ENCODE peak calls at places on chromosomes 5 and 9, in ten cellular contexts. P is heart left ventricle; W is AG04450; O is cardiac muscle cell; D is lung; F is heart right ventricle; A is IMR-90; M is CD8-positive, alpha-beta T cell; C is breast epithelium; R is A549. X is an unnamed sample.

GRCh38 chr9:112174965-112175795 is at the start of gene SUSD1:
- DNase-seq in D (peak; percentile 37), C (no peak), O (peak; percentile 32), A (no peak), P (peak; percentile 46), M (no peak), W (no peak), F (peak; percentile 28), R (peak; percentile 35), X (peak; percentile 20)

GRCh38 chr9:130271473-130271872 is 5.9 kb downstream of the HMCN2 start:
- DNase-seq in A (no peak), F (no peak), R (no peak), O (no peak), C (no peak), D (no peak), W (no peak), P (no peak), M (no peak), X (no peak)

GRCh38 chr5:164708831-164709230 is 1203.4 kb downstream of the MAT2B start:
- DNase-seq in R (no peak), A (no peak), P (no peak), D (no peak), C (no peak), O (no peak), M (no peak), W (no peak), F (no peak), X (no peak)

GRCh38 chr9:115757461-115757860 is 396.1 kb upstream of the PAPPA start:
- DNase-seq in P (no peak), D (no peak), W (no peak), A (no peak), M (no peak), O (peak; percentile 21), R (peak; percentile 55), C (no peak), F (no peak), X (no peak)

GRCh38 chr9:124835026-124835501 is 18.2 kb upstream of the WDR38 start:
- DNase-seq in R (peak; percentile 46), P (peak; percentile 91), A (peak; percentile 79), M (no peak), O (peak; percentile 92), D (no peak), C (peak; percentile 72), W (peak; percentile 52), F (peak; percentile 92), X (peak; percentile 70)

GRCh38 chr5:107372723-107373487 is 297.8 kb downstream of the EFNA5 start:
- DNase-seq in M (no peak), R (no peak), D (no peak), C (no peak), F (no peak), P (no peak), W (no peak), A (peak; percentile 12), O (peak; percentile 30), X (no peak)

GRCh38 chr9:297104-297794 is 82.6 kb downstream of the DOCK8 start:
- DNase-seq in A (no peak), P (peak; percentile 18), O (no peak), D (peak; percentile 75), W (no peak), C (peak; percentile 82), M (no peak), R (peak; percentile 38), F (peak; percentile 7), X (no peak)

GRCh38 chr9:115694991-115695390 is 458.6 kb upstream of the PAPPA start:
- DNase-seq in A (peak; percentile 32), P (no peak), D (no peak), W (no peak), O (no peak), C (no peak), R (no peak), M (no peak), F (no peak), X (no peak)

GRCh38 chr5:151223447-151224264 is at the start of gene CCDC69:
- DNase-seq in F (peak; percentile 81), P (peak; percentile 86), D (peak; percentile 69), M (no peak), A (peak; percentile 57), O (peak; percentile 79), R (peak; percentile 68), C (peak; percentile 49), W (no peak), X (peak; percentile 76)

DNA sequence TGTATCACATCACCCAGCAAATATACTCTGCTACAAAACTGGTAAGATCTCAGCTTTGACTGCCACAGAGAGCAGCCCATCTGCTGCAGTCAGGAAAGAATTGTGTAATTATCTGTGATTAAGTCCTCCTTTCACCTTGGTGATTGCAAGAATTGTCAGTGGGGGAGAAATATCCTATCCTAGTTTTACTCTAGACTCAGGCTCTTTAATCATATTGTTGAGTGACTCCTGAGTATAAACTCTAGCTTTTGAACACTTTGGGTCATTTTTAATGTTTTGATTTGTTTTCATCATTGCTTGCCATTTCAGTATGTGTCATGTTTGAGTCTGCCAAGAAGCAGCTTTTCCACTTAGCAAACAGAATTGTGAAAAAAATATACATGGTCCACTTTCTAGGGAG is 32.1 kb downstream of the VCAN start:
- DNase-seq in D (no peak), M (no peak), F (no peak), A (peak; percentile 64), R (no peak), C (no peak), P (no peak), W (no peak), O (peak; percentile 22), X (no peak)
- H3K9me3 ChIP-seq in D (no peaks in the 10 kb centered on the region), M (no peaks in the 10 kb centered on the region), F (no peaks in the 10 kb centered on the region), A (no peaks in the 10 kb centered on the region), R (peaks cover 4% of the 10 kb centered on the region), C (peaks cover 4% of the 10 kb centered on the region), P (no peaks in the 10 kb centered on the region), W (peaks cover 3% of the 10 kb centered on the region), O (no peaks in the 10 kb centered on the region), X (no peaks in the 10 kb centered on the region)

GRCh38 chr5:52811067-52811749 is 23.5 kb downstream of the ITGA1 start:
- DNase-seq in W (no peak), O (peak; percentile 63), M (no peak), R (peak; percentile 60), F (no peak), P (no peak), C (no peak), D (no peak), A (peak; percentile 77), X (no peak)

GRCh38 chr5:52809884-52810283 is 22.2 kb downstream of the ITGA1 start:
- DNase-seq in W (no peak), C (no peak), P (no peak), M (no peak), A (peak; percentile 62), D (no peak), O (no peak), F (no peak), R (no peak), X (no peak)

GRCh38 chr5:52807723-52808122 is 20.0 kb downstream of the ITGA1 start:
- DNase-seq in F (no peak), M (no peak), A (no peak), C (no peak), D (no peak), W (no peak), R (no peak), O (no peak), P (no peak), X (no peak)

GRCh38 chr5:52808316-52808901 is 20.7 kb downstream of the ITGA1 start:
- DNase-seq in P (no peak), A (peak; percentile 29), W (no peak), F (no peak), R (no peak), O (no peak), D (no peak), M (no peak), C (no peak), X (no peak)

DNA sequence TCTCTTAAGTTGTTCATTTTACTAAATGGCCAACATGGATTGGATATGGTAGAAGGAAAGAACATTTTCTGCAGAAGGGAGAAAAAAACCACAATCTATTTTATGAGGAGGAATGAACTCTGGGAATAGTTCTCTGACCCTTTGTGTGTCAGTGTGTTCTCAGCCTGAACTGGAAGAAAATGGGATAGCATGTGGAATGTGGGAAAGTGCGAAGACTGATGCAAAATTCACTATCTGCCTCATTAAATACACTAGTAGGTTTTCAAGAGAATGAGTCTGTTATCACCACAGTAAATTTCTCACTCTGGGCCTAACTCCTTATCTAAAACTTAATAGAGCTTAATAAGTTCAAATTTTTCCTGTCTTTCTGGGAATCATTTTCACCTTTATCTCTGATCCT is 22.7 kb downstream of the ITGA1 start:
- DNase-seq in M (no peak), A (no peak), D (no peak), P (no peak), F (no peak), C (no peak), W (no peak), R (no peak), O (no peak), X (no peak)
- H3K27ac ChIP-seq in M (no peak overlapping the region), A (peak overlapping the region; percentile 95), D (no peak overlapping the region), P (no peak overlapping the region), F (peak overlapping the region; percentile 54), C (no peak overlapping the region), W (no peak overlapping the region), R (peak overlapping the region; percentile 33), O (no peak overlapping the region), X (peak overlapping the region; percentile 73)

DNA sequence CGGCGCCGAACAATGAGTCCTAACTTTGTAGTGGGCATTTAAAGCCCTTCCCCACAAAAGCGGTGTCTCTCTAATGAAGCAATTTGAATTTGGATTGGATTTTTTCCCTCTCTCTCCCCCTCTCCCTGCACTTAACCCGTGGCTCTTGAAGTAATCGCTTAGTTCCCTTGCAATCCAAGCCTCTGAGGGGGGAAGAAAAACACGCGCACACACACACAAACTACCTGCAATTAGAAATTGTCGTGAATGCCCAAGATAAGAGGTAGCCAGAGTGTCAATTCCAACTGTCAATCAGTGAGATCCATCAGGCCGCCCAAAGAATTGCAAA is 1.2 kb downstream of the LHX6 start:
- DNase-seq in D (no peak), W (no peak), F (no peak), R (no peak), C (no peak), A (no peak), M (no peak), O (no peak), P (no peak), X (no peak)
- H3K4me3 ChIP-seq in D (peak overlapping the region; percentile 9), W (no peak overlapping the region), F (peak overlapping the region; percentile 55), R (peak overlapping the region; percentile 57), C (peak overlapping the region; percentile 43), A (no peak overlapping the region), M (no peak overlapping the region), O (no peak overlapping the region), P (peak overlapping the region; percentile 58), X (no peak overlapping the region)

GRCh38 chr9:131844745-131845118 is 104.9 kb upstream of the RAPGEF1 start:
- DNase-seq in R (no peak), A (no peak), W (no peak), O (no peak), D (no peak), M (no peak), F (no peak), P (no peak), C (no peak), X (no peak)

GRCh38 chr9:131843989-131844744 is 104.3 kb upstream of the RAPGEF1 start:
- DNase-seq in R (no peak), W (no peak), P (no peak), C (no peak), M (no peak), O (no peak), F (no peak), D (no peak), A (no peak), X (no peak)

GRCh38 chr9:131848570-131849160 is 108.8 kb upstream of the RAPGEF1 start:
- DNase-seq in M (no peak), R (no peak), F (no peak), P (no peak), D (no peak), A (no peak), W (no peak), C (no peak), O (no peak), X (no peak)

GRCh38 chr9:131847665-131848354 is 107.9 kb upstream of the RAPGEF1 start:
- DNase-seq in F (no peak), R (no peak), O (no peak), D (no peak), P (no peak), M (no peak), A (no peak), W (no peak), C (no peak), X (no peak)

GRCh38 chr9:131845286-131846011 is 105.6 kb upstream of the RAPGEF1 start:
- DNase-seq in W (no peak), C (no peak), F (no peak), D (no peak), P (no peak), M (no peak), R (no peak), O (no peak), A (no peak), X (no peak)
- H3K9me3 ChIP-seq in W (no peaks in the 10 kb centered on the region), C (no peaks in the 10 kb centered on the region), F (no peaks in the 10 kb centered on the region), D (no peaks in the 10 kb centered on the region), P (no peaks in the 10 kb centered on the region), M (no peaks in the 10 kb centered on the region), R (no peaks in the 10 kb centered on the region), O (no peaks in the 10 kb centered on the region), A (no peaks in the 10 kb centered on the region), X (no peaks in the 10 kb centered on the region)